ENCODE peak calls at places on chromosomes 7 and 10, in four cellular contexts. One of them, this sample, is unnamed.
A peak's percentile ranks its signal among the peaks of the same experiment; 100 is the strongest.

GRCh38 chr10:122277737-122278136 is 6.6 kb downstream of the BTBD16 start:
- DNase-seq in H1: no peak
- DNase-seq in H9: no peak
- DNase-seq in IMR-90: no peak
- DNase-seq in this sample: no peak

GRCh38 chr10:45532501-45532900 is 140.1 kb downstream of the ZFAND4 start:
- DNase-seq in H1: no peak
- DNase-seq in H9: no peak
- DNase-seq in IMR-90: no peak
- DNase-seq in this sample: no peak

GRCh38 chr7:91582799-91583230 is 297.7 kb downstream of the MTERF1 start:
- DNase-seq in H1: no peak
- DNase-seq in IMR-90: no peak
- DNase-seq in H9: peak; percentile 38
- DNase-seq in this sample: peak; percentile 58

GRCh38 chr10:47009215-47009838 is 98.1 kb downstream of the PTPN20 start:
- DNase-seq in IMR-90: no peak
- DNase-seq in H1: no peak
- DNase-seq in H9: no peak
- DNase-seq in this sample: no peak

GRCh38 chr10:119233123-119233820 is 25.9 kb downstream of the GRK5 start:
- DNase-seq in IMR-90: peak; percentile 43
- DNase-seq in H1: no peak
- DNase-seq in H9: no peak
- DNase-seq in this sample: no peak

GRCh38 chr10:6543431-6544005 is 36.6 kb downstream of the PRKCQ start:
- DNase-seq in IMR-90: no peak
- DNase-seq in H9: no peak
- DNase-seq in H1: no peak
- DNase-seq in this sample: no peak

GRCh38 chr10:46526682-46527038 is 29.8 kb downstream of the GPRIN2 start:
- DNase-seq in H1: no peak
- DNase-seq in IMR-90: no peak
- DNase-seq in H9: no peak
- DNase-seq in this sample: no peak

GRCh38 chr10:78688945-78689935 is 379.5 kb upstream of the ZMIZ1 start:
- DNase-seq in H9: no peak
- DNase-seq in IMR-90: no peak
- DNase-seq in H1: no peak
- DNase-seq in this sample: peak; percentile 8

GRCh38 chr7:2936301-2936700 is 92.2 kb upstream of the GNA12 start:
- DNase-seq in IMR-90: no peak
- DNase-seq in H1: no peak
- DNase-seq in H9: no peak
- DNase-seq in this sample: no peak

GRCh38 chr7:46949270-46949931 is 632.5 kb downstream of the TNS3 start:
- DNase-seq in H9: no peak
- DNase-seq in IMR-90: no peak
- DNase-seq in H1: no peak
- DNase-seq in this sample: no peak

GRCh38 chr10:28984431-28984830 is 304.4 kb upstream of the LYZL1 start:
- DNase-seq in IMR-90: peak; percentile 85
- DNase-seq in H9: no peak
- DNase-seq in H1: no peak
- DNase-seq in this sample: peak; percentile 54

GRCh38 chr7:3721422-3721821 is 420.4 kb downstream of the SDK1 start:
- DNase-seq in IMR-90: no peak
- DNase-seq in H9: no peak
- DNase-seq in H1: no peak
- DNase-seq in this sample: no peak

GRCh38 chr10:99630439-99630838 is 10.2 kb upstream of the SLC25A28 start:
- DNase-seq in H9: no peak
- DNase-seq in IMR-90: peak; percentile 64
- DNase-seq in H1: no peak
- DNase-seq in this sample: no peak

GRCh38 chr7:128406986-128407589 is 2.7 kb downstream of the IMPDH1 start:
- DNase-seq in H9: no peak
- DNase-seq in H1: no peak
- DNase-seq in IMR-90: no peak
- DNase-seq in this sample: no peak

GRCh38 chr7:40922316-40922670 is 780.6 kb downstream of the INHBA start:
- DNase-seq in H9: no peak
- DNase-seq in IMR-90: peak; percentile 73
- DNase-seq in H1: no peak
- DNase-seq in this sample: peak; percentile 47

GRCh38 chr10:61733358-61733940 is 70.7 kb downstream of the CABCOCO1 start:
- DNase-seq in H1: no peak
- DNase-seq in IMR-90: peak; percentile 64
- DNase-seq in H9: no peak
- DNase-seq in this sample: peak; percentile 56

GRCh38 chr10:52443419-52444388 is 129.6 kb downstream of the DKK1 start:
- DNase-seq in H1: no peak
- DNase-seq in H9: no peak
- DNase-seq in IMR-90: peak; percentile 87
- DNase-seq in this sample: no peak

GRCh38 chr10:84263716-84264115 is 18.9 kb downstream of the RGR start:
- DNase-seq in IMR-90: no peak
- DNase-seq in H1: no peak
- DNase-seq in H9: no peak
- DNase-seq in this sample: no peak

GRCh38 chr10:938954-939678 is 7.6 kb upstream of the LARP4B start:
- DNase-seq in IMR-90: no peak
- DNase-seq in H1: no peak
- DNase-seq in H9: no peak
- DNase-seq in this sample: no peak

GRCh38 chr7:44213872-44214595 is 13.3 kb downstream of the YKT6 start:
- DNase-seq in H9: peak; percentile 81
- DNase-seq in H1: peak; percentile 55
- DNase-seq in IMR-90: peak; percentile 41
- DNase-seq in this sample: peak; percentile 92

GRCh38 chr10:11898372-11899066 is 75.4 kb downstream of the PROSER2 start:
- DNase-seq in IMR-90: peak; percentile 30
- DNase-seq in H9: peak; percentile 24
- DNase-seq in H1: no peak
- DNase-seq in this sample: peak; percentile 99

GRCh38 chr7:27973625-27974024 is 207.0 kb downstream of the JAZF1 start:
- DNase-seq in H9: no peak
- DNase-seq in H1: no peak
- DNase-seq in IMR-90: no peak
- DNase-seq in this sample: no peak

GRCh38 chr7:142788303-142789286 is 17.8 kb downstream of the PRSS2 start:
- DNase-seq in H1: no peak
- DNase-seq in H9: no peak
- DNase-seq in IMR-90: no peak
- DNase-seq in this sample: no peak

GRCh38 chr7:116377721-116378120 is 121.8 kb upstream of the CAV2 start:
- DNase-seq in H1: no peak
- DNase-seq in H9: no peak
- DNase-seq in IMR-90: no peak
- DNase-seq in this sample: peak; percentile 55

GRCh38 chr7:141333459-141333858 is 217.8 kb upstream of the AGK start:
- DNase-seq in H9: peak; percentile 77
- DNase-seq in IMR-90: no peak
- DNase-seq in H1: peak; percentile 63
- DNase-seq in this sample: peak; percentile 80

GRCh38 chr7:43954524-43955228 is 28.4 kb downstream of the UBE2D4 start:
- DNase-seq in H1: peak; percentile 50
- DNase-seq in IMR-90: peak; percentile 75
- DNase-seq in H9: peak; percentile 74
- DNase-seq in this sample: peak; percentile 84

GRCh38 chr10:80408198-80409085 is at the start of gene PRXL2A:
- DNase-seq in H9: peak; percentile 92
- DNase-seq in IMR-90: no peak
- DNase-seq in H1: peak; percentile 97
- DNase-seq in this sample: peak; percentile 90

GRCh38 chr7:92404170-92404614 is 43.1 kb upstream of the GATAD1 start:
- DNase-seq in H9: no peak
- DNase-seq in H1: no peak
- DNase-seq in IMR-90: no peak
- DNase-seq in this sample: peak; percentile 61

GRCh38 chr10:123550680-123551096 is 115.5 kb upstream of the GPR26 start:
- DNase-seq in IMR-90: no peak
- DNase-seq in H9: no peak
- DNase-seq in H1: peak; percentile 46
- DNase-seq in this sample: no peak

GRCh38 chr10:123553810-123554430 is 112.2 kb upstream of the GPR26 start:
- DNase-seq in H1: peak; percentile 16
- DNase-seq in IMR-90: no peak
- DNase-seq in H9: peak; percentile 16
- DNase-seq in this sample: no peak

GRCh38 chr10:123551259-123551658 is 114.9 kb upstream of the GPR26 start:
- DNase-seq in H9: no peak
- DNase-seq in H1: peak; percentile 35
- DNase-seq in IMR-90: no peak
- DNase-seq in this sample: no peak

GRCh38 chr10:123554656-123555055 is 111.5 kb upstream of the GPR26 start:
- DNase-seq in H1: peak; percentile 28
- DNase-seq in IMR-90: no peak
- DNase-seq in H9: no peak
- DNase-seq in this sample: no peak

GRCh38 chr10:123552760-123553554 is 113.2 kb upstream of the GPR26 start:
- DNase-seq in H9: no peak
- DNase-seq in IMR-90: no peak
- DNase-seq in H1: peak; percentile 31
- DNase-seq in this sample: no peak
- H3K56ac ChIP-seq in H9: no peak overlapping the region
- H3K56ac ChIP-seq in IMR-90: no peak overlapping the region
- H3K56ac ChIP-seq in H1: no peak overlapping the region
- H3K56ac ChIP-seq in this sample: no peak overlapping the region

DNA sequence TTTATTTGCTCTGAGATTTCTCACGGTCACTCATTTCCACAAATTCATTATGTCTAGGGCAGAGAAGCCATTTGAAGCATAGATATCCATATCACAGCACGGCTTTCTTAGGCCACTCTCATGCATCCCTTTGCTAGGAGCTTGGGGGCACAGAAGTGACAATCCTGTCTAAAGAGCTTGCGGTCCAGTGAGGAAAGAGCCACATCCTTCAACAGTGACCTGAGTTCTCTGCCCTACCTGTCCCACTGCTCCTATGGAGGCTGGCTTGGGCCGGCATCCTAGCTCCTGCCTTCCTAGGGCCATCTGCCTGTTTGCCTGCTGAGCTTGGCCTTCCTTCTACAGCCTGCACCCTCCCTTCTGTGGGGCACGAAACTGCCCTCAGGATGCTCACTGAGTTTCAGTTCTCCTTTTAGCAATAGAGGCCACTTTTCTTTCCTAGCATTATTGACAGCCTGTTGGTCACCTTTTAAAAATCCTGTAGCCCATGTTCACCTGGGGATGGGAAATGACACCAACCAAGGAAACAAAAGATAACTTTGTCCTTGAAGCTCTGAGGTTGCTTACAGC is 212.1 kb upstream of the GRB10 start:
- DNase-seq in IMR-90: no peak
- DNase-seq in H9: no peak
- DNase-seq in H1: no peak
- DNase-seq in this sample: no peak
- H3K56ac ChIP-seq in IMR-90: no peak overlapping the region
- H3K56ac ChIP-seq in H9: no peak overlapping the region
- H3K56ac ChIP-seq in H1: no peak overlapping the region
- H3K56ac ChIP-seq in this sample: no peak overlapping the region

GRCh38 chr7:158944950-158945349 is 88.6 kb downstream of the DYNC2I1 start:
- DNase-seq in H9: no peak
- DNase-seq in H1: no peak
- DNase-seq in IMR-90: no peak
- DNase-seq in this sample: no peak

GRCh38 chr7:158944195-158944594 is 87.8 kb downstream of the DYNC2I1 start:
- DNase-seq in H9: no peak
- DNase-seq in IMR-90: no peak
- DNase-seq in H1: no peak
- DNase-seq in this sample: no peak

GRCh38 chr7:158943713-158944112 is 87.4 kb downstream of the DYNC2I1 start:
- DNase-seq in H1: no peak
- DNase-seq in IMR-90: no peak
- DNase-seq in H9: no peak
- DNase-seq in this sample: no peak

GRCh38 chr7:158943234-158943633 is 86.9 kb downstream of the DYNC2I1 start:
- DNase-seq in H9: no peak
- DNase-seq in IMR-90: no peak
- DNase-seq in H1: no peak
- DNase-seq in this sample: no peak

DNA sequence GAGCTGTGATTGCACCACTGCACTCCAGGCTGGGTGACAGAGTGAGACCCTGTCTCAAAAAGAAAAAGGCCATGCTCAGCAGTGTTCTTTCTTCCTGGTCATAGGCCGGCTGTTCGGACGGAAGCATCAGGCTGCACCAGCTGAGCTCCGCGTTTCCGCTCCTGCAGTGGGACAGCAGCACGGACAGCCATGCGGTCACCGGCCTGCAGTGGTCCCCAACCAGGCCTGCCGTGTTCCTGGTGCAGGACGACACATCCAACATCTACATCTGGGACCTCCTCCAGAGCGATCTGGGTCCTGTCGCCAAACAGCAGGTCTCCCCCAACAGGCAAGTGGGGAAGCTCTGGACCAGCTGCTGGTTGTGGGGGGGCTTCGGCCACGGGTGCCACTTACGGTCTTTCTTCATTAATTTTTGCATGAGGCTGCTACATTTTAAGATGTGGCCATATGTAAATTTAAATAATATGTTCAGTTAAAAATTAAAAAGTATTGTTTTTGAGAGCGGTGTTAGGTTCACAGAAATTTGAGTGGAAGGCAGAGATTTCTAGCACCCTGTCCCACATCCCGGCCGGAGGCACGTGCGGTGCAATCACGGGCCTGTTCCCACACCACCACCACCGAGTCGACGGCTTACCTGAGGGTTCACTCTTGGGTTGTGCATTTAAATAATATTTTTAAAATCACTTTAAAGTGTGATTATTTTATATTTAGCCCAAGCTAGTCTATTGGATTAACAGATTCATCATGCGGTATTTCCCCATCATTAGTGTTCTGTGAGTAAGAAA is 85.7 kb downstream of the DYNC2I1 start:
- DNase-seq in H9: no peak
- DNase-seq in IMR-90: no peak
- DNase-seq in H1: no peak
- DNase-seq in this sample: no peak
- H3K56ac ChIP-seq in H9: no peak overlapping the region
- H3K56ac ChIP-seq in IMR-90: no peak overlapping the region
- H3K56ac ChIP-seq in H1: no peak overlapping the region
- H3K56ac ChIP-seq in this sample: no peak overlapping the region

GRCh38 chr7:99000196-99000903 is 122.0 kb downstream of the TRRAP start:
- DNase-seq in H1: no peak
- DNase-seq in H9: no peak
- DNase-seq in IMR-90: no peak
- DNase-seq in this sample: no peak
- H3K56ac ChIP-seq in H1: no peak overlapping the region
- H3K56ac ChIP-seq in H9: no peak overlapping the region
- H3K56ac ChIP-seq in IMR-90: no peak overlapping the region
- H3K56ac ChIP-seq in this sample: no peak overlapping the region

DNA sequence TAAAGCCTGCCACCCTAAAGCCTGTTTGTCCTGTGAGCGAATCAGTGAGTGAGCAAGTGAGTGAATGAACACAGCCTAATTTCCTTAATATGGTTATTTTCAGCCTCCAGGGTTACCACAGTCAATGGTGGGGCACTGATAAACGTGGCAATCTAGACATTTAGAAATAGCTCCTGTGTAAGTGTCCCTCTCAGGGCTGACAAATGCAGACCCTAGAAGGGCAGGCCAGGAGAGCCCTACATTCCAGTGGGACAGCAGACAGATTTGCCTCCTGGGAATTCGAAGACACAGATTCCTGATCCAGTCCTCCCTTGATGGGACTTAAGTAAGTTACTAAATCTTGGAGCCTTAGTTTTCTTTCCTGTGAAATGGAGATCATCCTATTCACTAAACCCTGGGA is 54.6 kb upstream of the TM9SF3 start:
- DNase-seq in H1: no peak
- DNase-seq in IMR-90: no peak
- DNase-seq in H9: no peak
- DNase-seq in this sample: no peak
- H3K56ac ChIP-seq in H1: no peak overlapping the region
- H3K56ac ChIP-seq in IMR-90: no peak overlapping the region
- H3K56ac ChIP-seq in H9: no peak overlapping the region
- H3K56ac ChIP-seq in this sample: no peak overlapping the region

This sample was measured in mesendoderm.